ENCODE peak calls at places on chromosomes 1 and 21, in four cellular contexts. P is WTC11, Z is K562, H is HepG2. C is an unnamed sample.
A peak's percentile ranks its signal among the peaks of the same experiment; 100 is the strongest.

GRCh38 chr1:211753649-211754251 is 76.8 kb downstream of the LPGAT1 start:
- DNase-seq in P (no peak), Z (no peak), H (peak; percentile 81), C (no peak)

GRCh38 chr1:61641578-61642336 is 83.2 kb downstream of the TM2D1 start:
- DNase-seq in P (peak; percentile 87), Z (peak; percentile 47), H (peak; percentile 20), C (peak; percentile 86)

GRCh38 chr1:54547601-54548388 is at the start of gene ACOT11:
- DNase-seq in P (peak; percentile 45), Z (peak; percentile 45), H (peak; percentile 72), C (peak; percentile 24)

GRCh38 chr1:145908653-145909052 is 1.2 kb downstream of the ITGA10 start:
- DNase-seq in P (no peak), Z (no peak), H (no peak), C (no peak)

GRCh38 chr1:198015317-198015716 is 98.1 kb downstream of the LHX9 start:
- DNase-seq in P (no peak), Z (no peak), H (no peak), C (no peak)

GRCh38 chr1:32878183-32878582 is 7.5 kb upstream of the FNDC5 start:
- DNase-seq in P (no peak), Z (no peak), H (no peak), C (no peak)

GRCh38 chr1:155082301-155082940 is 3.8 kb downstream of the EFNA3 start:
- DNase-seq in P (no peak), Z (peak; percentile 31), H (no peak), C (no peak)

GRCh38 chr1:113223546-113223945 is 150.5 kb downstream of the LRIG2 start:
- DNase-seq in P (no peak), Z (no peak), H (no peak), C (no peak)

GRCh38 chr1:29532285-29532684 is 296.0 kb downstream of the PTPRU start:
- DNase-seq in P (no peak), Z (no peak), H (no peak), C (no peak)

GRCh38 chr1:218996362-218996761 is 177.3 kb upstream of the LYPLAL1 start:
- DNase-seq in P (no peak), Z (no peak), H (no peak), C (no peak)

GRCh38 chr21:45542242-45542666 is at the start of gene SLC19A1:
- DNase-seq in P (peak; percentile 45), Z (peak; percentile 98), H (no peak), C (peak; percentile 97)

GRCh38 chr1:61790837-61791236 is 48.6 kb downstream of the PATJ start:
- DNase-seq in P (no peak), Z (no peak), H (no peak), C (no peak)

GRCh38 chr1:55073187-55073916 is 34.0 kb downstream of the PCSK9 start:
- DNase-seq in P (no peak), Z (no peak), H (no peak), C (no peak)

GRCh38 chr1:214551052-214551435 is 358 bp downstream of the PTPN14 start:
- DNase-seq in P (peak; percentile 56), Z (no peak), H (no peak), C (peak; percentile 63)

GRCh38 chr1:105865546-105865945 is 1190.9 kb upstream of the PRMT6 start:
- DNase-seq in P (no peak), Z (no peak), H (no peak), C (no peak)

GRCh38 chr1:248243204-248243603 is 12.0 kb downstream of the OR2M4 start:
- DNase-seq in P (no peak), Z (peak; percentile 23), H (peak; percentile 12), C (peak; percentile 43)

GRCh38 chr1:184051485-184052193 is at the start of gene TSEN15:
- DNase-seq in P (peak; percentile 76), Z (peak; percentile 79), H (peak; percentile 77), C (peak; percentile 88)

GRCh38 chr1:17984510-17985085 is 123.0 kb upstream of the IGSF21 start:
- DNase-seq in P (peak; percentile 71), Z (peak; percentile 74), H (peak; percentile 20), C (peak; percentile 62)

GRCh38 chr21:39788383-39788782 is 43.4 kb downstream of the IGSF5 start:
- DNase-seq in P (peak; percentile 79), Z (peak; percentile 28), H (peak; percentile 71), C (peak; percentile 82)

GRCh38 chr21:28580585-28580984 is 412.1 kb downstream of the LTN1 start:
- DNase-seq in P (no peak), Z (no peak), H (no peak), C (no peak)

GRCh38 chr1:94926915-94927404 is at the start of gene CNN3:
- DNase-seq in P (peak; percentile 94), Z (peak; percentile 66), H (peak; percentile 82), C (peak; percentile 93)

GRCh38 chr21:15060776-15061175 is 4.0 kb downstream of the NRIP1 start:
- DNase-seq in P (no peak), Z (peak; percentile 24), H (no peak), C (no peak)

GRCh38 chr1:184118051-184118450 is 66.5 kb downstream of the TSEN15 start:
- DNase-seq in P (no peak), Z (no peak), H (no peak), C (no peak)

GRCh38 chr1:56399326-56400292 is 179.8 kb downstream of the PLPP3 start:
- DNase-seq in P (no peak), Z (no peak), H (no peak), C (no peak)

GRCh38 chr1:15251807-15252546 is 5.0 kb downstream of the FHAD1 start:
- DNase-seq in P (no peak), Z (no peak), H (no peak), C (no peak)

GRCh38 chr1:109104364-109105151 is 9.4 kb upstream of the ELAPOR1 start:
- DNase-seq in P (no peak), Z (no peak), H (no peak), C (no peak)

GRCh38 chr21:17436626-17437111 is 76.2 kb upstream of the CXADR start:
- DNase-seq in P (no peak), Z (no peak), H (peak; percentile 68), C (peak; percentile 36)

GRCh38 chr1:204902674-204903073 is 32.0 kb downstream of the NFASC start:
- DNase-seq in P (no peak), Z (no peak), H (no peak), C (no peak)
- TF ChIP-seq ELF4 in P (no peak), Z (no peak), H (no peak), C (no peak)

DNA sequence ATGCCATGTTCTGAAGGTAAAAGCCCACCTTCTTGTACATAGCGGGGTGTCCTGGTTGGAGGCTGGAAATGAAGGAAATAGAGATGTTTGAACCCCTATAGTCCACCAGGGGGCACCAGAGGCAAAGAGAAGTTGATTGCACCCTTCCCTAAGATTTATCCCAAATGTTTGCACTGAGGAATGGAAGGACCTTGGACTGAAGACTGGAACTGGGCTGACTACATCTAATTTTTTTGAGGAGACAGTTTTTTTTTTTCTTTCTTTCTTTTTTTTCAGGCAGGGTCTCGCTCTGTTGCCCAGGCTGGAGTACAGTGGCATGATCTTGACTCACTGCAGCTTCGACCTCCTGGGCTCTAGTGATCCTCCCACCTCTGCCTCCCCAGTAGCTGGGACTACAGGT is 55.3 kb upstream of the EIF4G3 start:
- DNase-seq in P (peak; percentile 37), Z (peak; percentile 78), H (peak; percentile 56), C (peak; percentile 76)
- TF ChIP-seq ELF4 in P (no peak), Z (no peak), H (no peak), C (no peak)

GRCh38 chr1:44375547-44375946 is 20.5 kb upstream of the ERI3 start:
- DNase-seq in P (no peak), Z (no peak), H (no peak), C (no peak)

GRCh38 chr1:44380666-44381177 is 24.3 kb upstream of the RNF220 start:
- DNase-seq in P (no peak), Z (no peak), H (no peak), C (no peak)

DNA sequence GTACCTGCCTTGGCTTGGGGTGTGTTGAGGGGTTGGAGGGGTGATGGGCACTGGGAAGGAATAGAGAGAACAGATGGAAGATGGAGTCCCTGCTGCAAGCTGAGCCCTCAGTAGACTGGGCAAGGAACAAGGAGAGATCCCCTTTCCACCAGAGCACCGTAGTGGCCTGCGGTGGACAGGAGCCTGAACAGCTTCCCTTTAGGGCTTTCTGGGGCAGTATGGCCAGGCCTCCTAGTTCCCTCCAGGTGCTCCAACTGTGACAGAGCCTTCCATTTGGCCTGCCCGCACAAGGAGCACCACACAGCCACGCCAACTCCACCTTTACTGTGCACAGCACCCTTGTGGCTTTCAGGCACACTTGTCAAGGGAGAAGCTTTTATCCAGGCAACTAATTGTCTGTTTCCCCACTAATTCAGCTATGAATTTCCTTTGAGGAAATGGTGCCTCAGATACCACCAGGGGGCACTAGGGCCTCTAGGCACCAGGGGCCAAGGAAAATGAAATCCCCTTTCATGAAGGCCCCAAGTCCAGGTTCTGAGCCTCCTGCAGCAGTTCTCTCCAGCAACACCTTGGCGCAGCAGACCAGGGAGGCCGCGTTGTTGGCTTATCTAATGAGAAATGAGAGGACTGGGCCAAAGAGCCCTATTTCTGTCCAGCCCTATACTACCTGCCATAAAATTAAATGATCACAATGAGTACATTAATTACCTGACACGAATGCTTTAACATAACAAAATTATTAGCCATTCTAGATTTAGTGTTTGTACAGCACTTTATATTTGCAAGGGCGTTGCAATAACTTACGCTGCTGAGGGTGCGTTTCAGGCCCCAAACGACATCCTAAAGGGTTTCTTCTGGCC is 23.1 kb upstream of the ERI3 start:
- DNase-seq in P (peak; percentile 76), Z (peak; percentile 64), H (peak; percentile 67), C (peak; percentile 76)
- TF ChIP-seq ELF4 in P (no peak), Z (no peak), H (no peak), C (no peak)

DNA sequence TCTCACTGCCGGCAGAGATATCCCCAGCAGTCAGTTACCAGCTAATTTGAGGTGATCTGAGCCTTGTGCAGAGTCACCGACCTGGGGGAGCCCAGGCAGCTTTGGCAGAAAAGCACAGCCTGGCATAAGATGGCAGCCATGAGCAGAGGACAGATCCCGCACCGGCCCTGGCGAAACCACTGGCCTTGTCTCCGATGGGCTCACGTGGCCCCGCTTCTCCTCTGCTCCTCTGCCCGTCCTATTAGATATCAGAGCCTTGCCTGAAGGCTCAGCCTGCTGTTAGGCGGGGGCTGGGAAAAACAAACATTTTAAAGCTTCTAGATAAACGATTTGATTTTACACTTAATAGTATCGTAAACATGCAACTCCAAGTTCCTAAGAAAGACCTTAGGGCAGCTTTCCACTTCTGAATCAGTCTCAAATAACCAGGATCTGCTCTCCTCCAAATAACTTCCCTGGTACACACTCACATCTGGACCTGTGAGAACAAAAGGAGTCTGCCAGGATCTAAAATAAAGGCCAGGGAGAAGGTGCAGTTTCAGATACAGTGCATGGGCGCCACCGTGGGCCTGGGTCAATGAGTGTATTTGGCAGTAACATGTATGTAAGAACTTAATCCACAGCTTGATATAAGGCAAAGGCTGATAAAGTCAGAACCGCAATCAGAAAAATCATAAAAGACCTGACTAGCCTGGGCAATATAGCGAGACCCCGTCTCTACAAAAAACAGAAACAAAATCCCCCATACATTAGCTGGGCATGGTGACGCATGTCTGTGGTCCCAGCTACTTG is 10.0 kb downstream of the EDARADD start:
- DNase-seq in P (no peak), Z (no peak), H (no peak), C (peak; percentile 39)
- TF ChIP-seq ELF4 in P (no peak), Z (no peak), H (no peak), C (no peak)

DNA sequence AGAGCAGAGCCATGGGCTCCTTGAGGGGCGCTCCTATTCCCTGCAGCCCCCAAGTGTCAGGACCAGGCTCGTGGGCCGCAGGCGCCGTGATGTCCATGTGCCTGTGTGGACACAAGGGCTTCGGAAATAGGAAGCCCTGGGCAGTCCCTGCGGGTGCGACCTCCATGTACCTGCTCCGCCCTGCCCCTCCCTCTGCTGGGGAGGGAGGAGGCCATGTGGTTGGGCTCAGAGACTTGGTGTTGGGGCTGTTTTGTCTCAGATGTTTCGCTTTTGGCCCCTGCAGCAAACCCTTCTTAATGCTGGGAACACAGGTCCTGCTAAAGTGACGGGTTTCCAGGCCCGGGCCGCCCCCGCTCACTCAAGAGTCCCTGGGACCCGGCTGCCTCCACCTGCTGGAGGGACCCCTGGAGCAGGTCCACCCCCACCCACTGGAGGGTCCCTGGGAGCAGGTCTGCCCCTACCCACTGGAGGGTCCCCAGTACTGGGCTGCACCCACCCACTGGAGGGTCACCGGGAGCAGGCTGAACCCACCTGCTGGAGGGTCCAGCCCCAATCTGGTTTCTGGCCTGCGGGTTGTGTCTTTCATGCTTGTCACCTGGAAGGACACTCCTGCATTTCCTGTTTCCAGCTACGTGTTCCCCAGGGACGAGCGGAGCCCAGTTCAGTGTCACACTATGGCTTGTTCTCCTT is 156.5 kb downstream of the PEX14 start:
- DNase-seq in P (peak; percentile 16), Z (no peak), H (no peak), C (no peak)
- TF ChIP-seq ELF4 in P (no peak), Z (no peak), H (no peak), C (no peak)

C was measured in HEK293T.